ENCODE peak calls at places on chromosomes 11 and 22, in seven cellular contexts. H is heart right ventricle; W is adrenal gland; C is naive thymus-derived CD8-positive, alpha-beta T cell; A is memory B cell; V is stimulated activated CD8-positive, alpha-beta memory T cell treated with anti-CD3 and anti-CD28 coated beads, Interleukin-12 subunit alpha, Interleukin-12 subunit beta, amount 100 ng/mL, for 4 hours; E is GM04504. Y is an unnamed sample.

GRCh38 chr11:17768547-17768946 is 34.0 kb downstream of the KCNC1 start:
- DNase-seq in E (no peak), H (no peak), C (no peak), A (no peak), V (no peak), W (no peak), Y (no peak)

GRCh38 chr11:73158356-73159051 is 16.4 kb upstream of the FCHSD2 start:
- DNase-seq in A (no peak), V (no peak), H (no peak), C (no peak), E (no peak), W (no peak), Y (no peak)

GRCh38 chr11:6677018-6677417 is 6.1 kb downstream of the MRPL17 start:
- DNase-seq in W (no peak), E (no peak), H (no peak), A (no peak), V (no peak), C (no peak), Y (no peak)

GRCh38 chr22:35728639-35729308 is 11.1 kb downstream of the APOL5 start:
- DNase-seq in C (no peak), V (no peak), E (no peak), A (no peak), W (no peak), H (no peak), Y (no peak)

GRCh38 chr22:48713266-48714205 is 1114.1 kb downstream of the BRD1 start:
- DNase-seq in A (no peak), C (no peak), E (no peak), H (no peak), W (no peak), V (no peak), Y (no peak)

GRCh38 chr11:27204527-27204926 is 158.5 kb downstream of the CCDC34 start:
- DNase-seq in V (no peak), C (no peak), W (no peak), H (no peak), A (no peak), E (no peak), Y (no peak)

GRCh38 chr11:71352748-71353147 is 95.4 kb downstream of the DHCR7 start:
- DNase-seq in A (no peak), V (no peak), W (no peak), C (no peak), H (no peak), E (no peak), Y (no peak)

GRCh38 chr11:46127150-46127638 is 5.9 kb upstream of the PHF21A start:
- DNase-seq in H (peak), A (no peak), C (peak), W (peak), V (peak), E (peak), Y (peak)

GRCh38 chr11:119052163-119052814 is 4.7 kb downstream of the HYOU1 start:
- DNase-seq in A (no peak), V (no peak), H (no peak), C (no peak), E (no peak), W (no peak), Y (no peak)

GRCh38 chr22:29313126-29314071 is 2.1 kb downstream of the RASL10A start:
- DNase-seq in W (peak), E (no peak), H (no peak), C (no peak), A (no peak), V (no peak), Y (peak)

GRCh38 chr22:28629420-28630184 is 50.0 kb downstream of the TTC28 start:
- DNase-seq in W (no peak), V (no peak), A (no peak), C (no peak), H (no peak), E (no peak), Y (no peak)

GRCh38 chr11:24623121-24623520 is 126.3 kb downstream of the LUZP2 start:
- DNase-seq in E (no peak), C (no peak), W (no peak), V (no peak), A (no peak), H (no peak), Y (no peak)

GRCh38 chr11:1454576-1454975 is 32.0 kb downstream of the MOB2 start:
- DNase-seq in H (no peak), C (no peak), V (no peak), A (no peak), W (no peak), E (no peak), Y (no peak)

GRCh38 chr11:93904711-93905110 is 54.3 kb upstream of the VSTM5 start:
- DNase-seq in V (no peak), E (no peak), C (no peak), H (no peak), A (no peak), W (no peak), Y (no peak)

GRCh38 chr11:124394408-124394807 is 4.4 kb downstream of the OR8B3 start:
- DNase-seq in H (no peak), V (no peak), A (no peak), E (no peak), C (no peak), W (no peak), Y (no peak)

GRCh38 chr22:46175631-46176030 is 25.3 kb downstream of the PPARA start:
- DNase-seq in W (no peak), E (peak), A (no peak), C (no peak), V (no peak), H (no peak), Y (no peak)

GRCh38 chr11:71311928-71312510 is 59.6 kb upstream of the SHANK2 start:
- DNase-seq in C (no peak), V (no peak), H (no peak), A (no peak), W (no peak), E (no peak), Y (no peak)

GRCh38 chr11:134275534-134276395 is at the start of gene GLB1L3:
- DNase-seq in W (peak), V (peak), H (no peak), C (peak), A (peak), E (no peak), Y (peak)

GRCh38 chr22:32761251-32761903 is 40.1 kb upstream of the TIMP3 start:
- DNase-seq in A (no peak), E (no peak), C (no peak), V (no peak), H (no peak), W (no peak), Y (no peak)

GRCh38 chr11:67648796-67649613 is 1.5 kb downstream of the ACY3 start:
- DNase-seq in A (no peak), E (no peak), V (no peak), W (no peak), H (no peak), C (no peak), Y (no peak)

GRCh38 chr11:126510621-126511370 is 155.3 kb downstream of the ST3GAL4 start:
- DNase-seq in E (no peak), W (no peak), H (no peak), C (no peak), A (no peak), V (no peak), Y (no peak)

GRCh38 chr11:50394017-50394416 is 361.3 kb downstream of the OR4C45 start:
- DNase-seq in H (no peak), A (no peak), E (no peak), W (no peak), C (no peak), V (no peak), Y (no peak)

GRCh38 chr11:47179655-47179991 is 2.9 kb upstream of the ARFGAP2 start:
- DNase-seq in C (no peak), V (no peak), W (peak), H (no peak), E (no peak), A (peak), Y (peak)

GRCh38 chr22:19571207-19571795 is 47.1 kb upstream of the CLDN5 start:
- DNase-seq in V (no peak), E (no peak), W (peak), C (no peak), A (no peak), H (no peak), Y (no peak)

GRCh38 chr22:20126284-20127029 is 5.1 kb upstream of the ZDHHC8 start:
- DNase-seq in H (no peak), W (peak), E (no peak), V (no peak), A (no peak), C (no peak), Y (no peak)

GRCh38 chr22:39169797-39170466 is 17.5 kb upstream of the CBX7 start:
- DNase-seq in W (no peak), E (no peak), V (no peak), H (no peak), A (no peak), C (no peak), Y (peak)

GRCh38 chr11:134125507-134125906 is 56.6 kb downstream of the JAM3 start:
- DNase-seq in H (no peak), V (no peak), A (no peak), E (no peak), W (no peak), C (no peak), Y (no peak)

GRCh38 chr11:123238297-123238696 is 43.2 kb upstream of the CLMP start:
- DNase-seq in C (no peak), W (no peak), A (no peak), V (no peak), H (peak), E (no peak), Y (no peak)

GRCh38 chr11:116962108-116962507 is 124.7 kb upstream of the APOA1 start:
- DNase-seq in C (no peak), V (no peak), A (no peak), H (no peak), E (no peak), W (no peak), Y (no peak)

GRCh38 chr11:17063171-17064002 is 14.1 kb downstream of the RPS13 start:
- DNase-seq in H (peak), C (no peak), W (peak), V (no peak), E (no peak), A (peak), Y (peak)

GRCh38 chr11:87662287-87662686 is 513.0 kb downstream of the RAB38 start:
- DNase-seq in W (no peak), E (no peak), H (no peak), V (no peak), A (no peak), C (no peak), Y (no peak)

GRCh38 chr11:71311176-71311925 is 59.0 kb upstream of the SHANK2 start:
- DNase-seq in W (no peak), C (no peak), E (no peak), V (no peak), H (no peak), A (no peak), Y (no peak)

GRCh38 chr22:17705565-17706450 is 67.3 kb downstream of the BCL2L13 start:
- DNase-seq in C (no peak), E (no peak), H (no peak), V (no peak), W (no peak), A (no peak), Y (no peak)

GRCh38 chr11:134949121-134949591 is 537.1 kb upstream of the B3GAT1 start:
- DNase-seq in H (no peak), E (peak), A (no peak), W (peak), V (no peak), C (no peak), Y (no peak)

GRCh38 chr22:19875531-19876313 is 21.0 kb upstream of the GNB1L start:
- DNase-seq in W (no peak), A (no peak), E (no peak), H (no peak), C (no peak), V (no peak), Y (no peak)

Y was measured in ELF-1.